ENCODE peak calls at places on chromosomes 3 and 15, in five cellular contexts. One of them, this sample, is unnamed.

GRCh38 chr3:134205426-134205825 is 45.2 kb downstream of the RYK start:
- DNase-seq in Karpas-422: no peak
- DNase-seq in transverse colon: no peak
- DNase-seq in cardiac muscle cell: no peak
- DNase-seq in tibial nerve: no peak
- DNase-seq in this sample: no peak

GRCh38 chr3:195692361-195692700 is 28.4 kb upstream of the MUC20 start:
- DNase-seq in transverse colon: no peak
- DNase-seq in tibial nerve: no peak
- DNase-seq in cardiac muscle cell: no peak
- DNase-seq in Karpas-422: peak; percentile 44
- DNase-seq in this sample: no peak

GRCh38 chr3:9352917-9353823 is 9.7 kb upstream of the THUMPD3 start:
- DNase-seq in transverse colon: peak; percentile 78
- DNase-seq in tibial nerve: peak; percentile 34
- DNase-seq in cardiac muscle cell: peak; percentile 66
- DNase-seq in Karpas-422: peak; percentile 79
- DNase-seq in this sample: no peak

GRCh38 chr3:194070634-194071409 is 65.1 kb upstream of the HES1 start:
- DNase-seq in Karpas-422: peak; percentile 92
- DNase-seq in transverse colon: peak; percentile 78
- DNase-seq in tibial nerve: peak; percentile 51
- DNase-seq in cardiac muscle cell: peak; percentile 93
- DNase-seq in this sample: peak; percentile 39

GRCh38 chr3:49794926-49795905 is 4.5 kb downstream of the CDHR4 start:
- DNase-seq in tibial nerve: no peak
- DNase-seq in cardiac muscle cell: no peak
- DNase-seq in transverse colon: no peak
- DNase-seq in Karpas-422: no peak
- DNase-seq in this sample: no peak

GRCh38 chr3:107882881-107883280 is 207.9 kb downstream of the CD47 start:
- DNase-seq in cardiac muscle cell: no peak
- DNase-seq in transverse colon: no peak
- DNase-seq in tibial nerve: no peak
- DNase-seq in Karpas-422: no peak
- DNase-seq in this sample: no peak

GRCh38 chr15:96359772-96360498 is 29.4 kb downstream of the NR2F2 start:
- DNase-seq in Karpas-422: no peak
- DNase-seq in tibial nerve: no peak
- DNase-seq in cardiac muscle cell: peak; percentile 48
- DNase-seq in transverse colon: no peak
- DNase-seq in this sample: no peak

GRCh38 chr15:82100116-82100795 is 54.4 kb upstream of the MEX3B start:
- DNase-seq in cardiac muscle cell: peak; percentile 39
- DNase-seq in Karpas-422: peak; percentile 74
- DNase-seq in tibial nerve: no peak
- DNase-seq in transverse colon: no peak
- DNase-seq in this sample: no peak

GRCh38 chr3:2623463-2623862 is 486.7 kb downstream of the IL5RA start:
- DNase-seq in tibial nerve: no peak
- DNase-seq in cardiac muscle cell: no peak
- DNase-seq in Karpas-422: no peak
- DNase-seq in transverse colon: no peak
- DNase-seq in this sample: no peak

GRCh38 chr15:73633991-73634495 is 854 bp upstream of the NPTN start:
- DNase-seq in tibial nerve: no peak
- DNase-seq in cardiac muscle cell: no peak
- DNase-seq in Karpas-422: no peak
- DNase-seq in transverse colon: no peak
- DNase-seq in this sample: peak; percentile 85

GRCh38 chr15:65828566-65828965 is 36.5 kb upstream of the DENND4A start:
- DNase-seq in tibial nerve: no peak
- DNase-seq in transverse colon: no peak
- DNase-seq in cardiac muscle cell: no peak
- DNase-seq in Karpas-422: no peak
- DNase-seq in this sample: no peak

GRCh38 chr3:188212308-188212969 is 58.5 kb downstream of the LPP start:
- DNase-seq in tibial nerve: no peak
- DNase-seq in Karpas-422: no peak
- DNase-seq in transverse colon: no peak
- DNase-seq in cardiac muscle cell: peak; percentile 55
- DNase-seq in this sample: peak; percentile 83

GRCh38 chr15:74229686-74230085 is 6.4 kb upstream of the CCDC33 start:
- DNase-seq in tibial nerve: no peak
- DNase-seq in transverse colon: no peak
- DNase-seq in Karpas-422: no peak
- DNase-seq in cardiac muscle cell: no peak
- DNase-seq in this sample: no peak

GRCh38 chr3:9916734-9917680 is at the start of gene IL17RC:
- DNase-seq in Karpas-422: no peak
- DNase-seq in cardiac muscle cell: peak; percentile 85
- DNase-seq in transverse colon: peak; percentile 92
- DNase-seq in tibial nerve: peak; percentile 77
- DNase-seq in this sample: peak; percentile 39

GRCh38 chr15:38128389-38128788 is 124.2 kb upstream of the SPRED1 start:
- DNase-seq in tibial nerve: no peak
- DNase-seq in transverse colon: no peak
- DNase-seq in Karpas-422: no peak
- DNase-seq in cardiac muscle cell: no peak
- DNase-seq in this sample: no peak

GRCh38 chr3:123410149-123410515 is 38.8 kb downstream of the ADCY5 start:
- DNase-seq in cardiac muscle cell: no peak
- DNase-seq in Karpas-422: no peak
- DNase-seq in transverse colon: no peak
- DNase-seq in tibial nerve: no peak
- DNase-seq in this sample: no peak

GRCh38 chr3:119630562-119631329 is 29.6 kb downstream of the POPDC2 start:
- DNase-seq in cardiac muscle cell: no peak
- DNase-seq in Karpas-422: no peak
- DNase-seq in transverse colon: no peak
- DNase-seq in tibial nerve: no peak
- DNase-seq in this sample: no peak

GRCh38 chr15:81304226-81304625 is 19.7 kb downstream of the STARD5 start:
- DNase-seq in Karpas-422: no peak
- DNase-seq in transverse colon: no peak
- DNase-seq in cardiac muscle cell: no peak
- DNase-seq in tibial nerve: peak; percentile 43
- DNase-seq in this sample: no peak

GRCh38 chr15:82128401-82129143 is 82.8 kb upstream of the MEX3B start:
- DNase-seq in cardiac muscle cell: no peak
- DNase-seq in tibial nerve: no peak
- DNase-seq in transverse colon: no peak
- DNase-seq in Karpas-422: no peak
- DNase-seq in this sample: no peak

GRCh38 chr15:50003786-50004334 is 115.2 kb downstream of the ATP8B4 start:
- DNase-seq in cardiac muscle cell: peak; percentile 87
- DNase-seq in tibial nerve: peak; percentile 83
- DNase-seq in Karpas-422: peak; percentile 91
- DNase-seq in transverse colon: peak; percentile 88
- DNase-seq in this sample: peak; percentile 70

GRCh38 chr15:33111051-33111451 is 83.5 kb downstream of the FMN1 start:
- DNase-seq in Karpas-422: no peak
- DNase-seq in transverse colon: no peak
- DNase-seq in tibial nerve: no peak
- DNase-seq in cardiac muscle cell: no peak
- DNase-seq in this sample: no peak

GRCh38 chr3:126753191-126754160 is 49.4 kb downstream of the CHCHD6 start:
- DNase-seq in Karpas-422: no peak
- DNase-seq in tibial nerve: no peak
- DNase-seq in transverse colon: no peak
- DNase-seq in cardiac muscle cell: no peak
- DNase-seq in this sample: peak; percentile 37

GRCh38 chr3:64321747-64322146 is 96.5 kb upstream of the PRICKLE2 start:
- DNase-seq in tibial nerve: no peak
- DNase-seq in cardiac muscle cell: peak; percentile 39
- DNase-seq in transverse colon: no peak
- DNase-seq in Karpas-422: no peak
- DNase-seq in this sample: peak; percentile 48

GRCh38 chr15:83854950-83855707 is 201.2 kb downstream of the ADAMTSL3 start:
- DNase-seq in transverse colon: no peak
- DNase-seq in Karpas-422: no peak
- DNase-seq in cardiac muscle cell: no peak
- DNase-seq in tibial nerve: no peak
- DNase-seq in this sample: no peak

GRCh38 chr3:122564155-122564912 is at the start of the genes DTX3L and PARP9:
- DNase-seq in Karpas-422: peak; percentile 86
- DNase-seq in transverse colon: peak; percentile 90
- DNase-seq in cardiac muscle cell: peak; percentile 70
- DNase-seq in tibial nerve: peak; percentile 60
- DNase-seq in this sample: no peak

GRCh38 chr15:71526061-71526460 is 284.3 kb upstream of the NR2E3 start:
- DNase-seq in transverse colon: no peak
- DNase-seq in tibial nerve: no peak
- DNase-seq in cardiac muscle cell: no peak
- DNase-seq in Karpas-422: no peak
- DNase-seq in this sample: peak; percentile 7

GRCh38 chr15:77764095-77764494 is 131.4 kb upstream of the LINGO1 start:
- DNase-seq in tibial nerve: no peak
- DNase-seq in cardiac muscle cell: no peak
- DNase-seq in Karpas-422: no peak
- DNase-seq in transverse colon: no peak
- DNase-seq in this sample: no peak

GRCh38 chr15:57477736-57478522 is 101.6 kb downstream of the CGNL1 start:
- DNase-seq in Karpas-422: no peak
- DNase-seq in transverse colon: no peak
- DNase-seq in cardiac muscle cell: no peak
- DNase-seq in tibial nerve: no peak
- DNase-seq in this sample: no peak
- H3K27ac ChIP-seq in Karpas-422: no peak overlapping the region
- H3K27ac ChIP-seq in transverse colon: no peak overlapping the region
- H3K27ac ChIP-seq in cardiac muscle cell: peak overlapping the region; percentile 69
- H3K27ac ChIP-seq in tibial nerve: no peak overlapping the region
- H3K27ac ChIP-seq in this sample: no peak overlapping the region

DNA sequence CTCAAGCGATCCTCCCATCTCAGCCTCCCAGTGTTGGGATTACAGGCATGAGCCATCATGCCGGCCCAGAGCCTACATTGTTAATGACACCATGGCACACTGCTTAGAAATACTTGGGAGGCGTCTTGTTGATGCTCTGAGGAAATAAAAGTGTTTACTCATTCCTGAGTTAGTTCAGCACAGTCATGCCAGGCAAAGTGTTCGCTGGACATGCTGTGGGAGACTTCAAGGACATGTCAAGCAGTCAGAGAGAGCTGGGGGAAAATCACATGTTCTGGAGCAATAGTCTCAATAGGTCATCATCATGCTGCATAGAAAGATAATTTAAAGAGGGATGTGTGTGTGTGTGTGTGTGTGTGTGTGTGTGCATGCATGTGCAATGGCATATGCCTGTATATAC is 37.5 kb downstream of the TTC23 start:
- DNase-seq in tibial nerve: no peak
- DNase-seq in transverse colon: no peak
- DNase-seq in cardiac muscle cell: no peak
- DNase-seq in Karpas-422: no peak
- DNase-seq in this sample: no peak
- H3K27ac ChIP-seq in tibial nerve: peak overlapping the region; percentile 24
- H3K27ac ChIP-seq in transverse colon: peak overlapping the region; percentile 67
- H3K27ac ChIP-seq in cardiac muscle cell: no peak overlapping the region
- H3K27ac ChIP-seq in Karpas-422: no peak overlapping the region
- H3K27ac ChIP-seq in this sample: no peak overlapping the region

GRCh38 chr15:69089258-69089657 is 71.2 kb upstream of the GLCE start:
- DNase-seq in cardiac muscle cell: no peak
- DNase-seq in transverse colon: no peak
- DNase-seq in Karpas-422: no peak
- DNase-seq in tibial nerve: no peak
- DNase-seq in this sample: no peak
- H3K27ac ChIP-seq in cardiac muscle cell: no peak overlapping the region
- H3K27ac ChIP-seq in transverse colon: no peak overlapping the region
- H3K27ac ChIP-seq in Karpas-422: no peak overlapping the region
- H3K27ac ChIP-seq in tibial nerve: no peak overlapping the region
- H3K27ac ChIP-seq in this sample: no peak overlapping the region

DNA sequence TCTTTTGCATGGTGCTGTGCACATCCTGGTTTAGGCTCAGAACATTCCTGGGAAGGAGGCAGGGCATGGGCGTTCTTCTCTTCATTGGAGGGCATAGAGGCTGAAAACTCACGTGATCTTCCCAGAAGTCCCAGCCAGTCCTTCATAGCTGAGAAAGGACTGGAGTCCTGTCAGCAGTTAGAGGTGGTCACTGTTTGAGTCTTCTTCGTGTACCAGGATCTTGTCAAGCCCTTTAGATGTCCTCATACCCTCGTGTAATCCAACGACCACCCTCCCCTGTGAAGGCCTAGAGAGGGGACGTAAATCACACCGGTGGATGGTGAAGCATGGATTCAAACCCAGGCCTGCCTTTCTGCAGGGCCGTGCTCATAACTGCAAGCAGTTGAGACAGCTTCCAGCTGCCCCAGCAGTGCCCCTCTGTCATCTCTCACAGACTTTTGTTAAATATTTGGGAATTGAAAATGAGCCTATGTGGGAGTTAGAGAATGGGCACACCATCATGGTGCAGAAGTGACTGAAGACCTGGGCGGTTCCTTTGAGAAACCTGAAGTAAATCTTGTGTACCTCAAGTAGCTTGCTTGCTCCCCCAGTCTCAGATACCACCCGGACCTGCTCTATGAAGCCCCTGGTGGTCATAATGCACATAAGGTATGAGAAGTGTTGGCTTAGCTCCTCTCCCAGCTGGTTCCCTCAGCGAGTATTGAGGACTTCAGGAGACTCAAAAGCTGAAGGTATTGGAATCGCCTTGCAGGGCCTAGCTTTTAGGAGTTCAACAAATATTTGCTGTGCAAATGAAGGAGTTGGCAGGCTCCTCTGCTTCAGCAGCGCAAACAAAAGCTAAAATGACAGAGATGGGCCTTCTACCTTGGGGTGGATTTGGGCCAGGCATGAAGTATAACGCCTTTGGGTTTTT is 1.4 kb downstream of the CMTM8 start:
- DNase-seq in tibial nerve: no peak
- DNase-seq in Karpas-422: peak; percentile 82
- DNase-seq in transverse colon: peak; percentile 18
- DNase-seq in cardiac muscle cell: peak; percentile 57
- DNase-seq in this sample: no peak
- H3K27ac ChIP-seq in tibial nerve: no peak overlapping the region
- H3K27ac ChIP-seq in Karpas-422: no peak overlapping the region
- H3K27ac ChIP-seq in transverse colon: peak overlapping the region; percentile 80
- H3K27ac ChIP-seq in cardiac muscle cell: no peak overlapping the region
- H3K27ac ChIP-seq in this sample: no peak overlapping the region

This sample was measured in AG04450.